ENCODE peak calls at places on chromosomes 6 and 20, in five cellular contexts. I, G, N, X and D are unnamed samples.

GRCh38 chr6:127518710-127519468 is at the start of gene MTCL3:
- DNase-seq in I (no peak), G (no peak), N (no peak), X (no peak), D (no peak)

GRCh38 chr6:34543421-34543820 is 12.7 kb downstream of the SPDEF start:
- DNase-seq in I (no peak), G (peak; percentile 44), N (no peak), X (no peak), D (no peak)

GRCh38 chr6:112701201-112701600 is 354.1 kb downstream of the RFPL4B start:
- DNase-seq in I (no peak), G (peak; percentile 67), N (no peak), X (no peak), D (no peak)

GRCh38 chr6:85458184-85458583 is 8.3 kb downstream of the NT5E start:
- DNase-seq in I (no peak), G (no peak), N (no peak), X (no peak), D (no peak)

GRCh38 chr6:158686791-158687381 is 37.0 kb downstream of the SYTL3 start:
- DNase-seq in I (no peak), G (no peak), N (peak; percentile 13), X (no peak), D (peak; percentile 25)

GRCh38 chr6:126546771-126547170 is 206.9 kb downstream of the CENPW start:
- DNase-seq in I (no peak), G (no peak), N (no peak), X (no peak), D (no peak)

GRCh38 chr20:41617059-41617921 is 887 bp downstream of the CHD6 start:
- DNase-seq in I (no peak), G (peak; percentile 49), N (peak; percentile 35), X (no peak), D (no peak)

GRCh38 chr6:132763269-132763668 is 5.6 kb upstream of the VNN2 start:
- DNase-seq in I (no peak), G (no peak), N (peak; percentile 29), X (no peak), D (peak; percentile 36)

GRCh38 chr20:54208492-54209044 is 681 bp downstream of the PFDN4 start:
- DNase-seq in I (no peak), G (peak; percentile 59), N (no peak), X (no peak), D (no peak)

GRCh38 chr6:165762125-165762524 is 99.1 kb upstream of the PDE10A start:
- DNase-seq in I (no peak), G (no peak), N (no peak), X (no peak), D (no peak)

GRCh38 chr6:38443341-38443740 is 196.4 kb downstream of the BTBD9 start:
- DNase-seq in I (no peak), G (no peak), N (no peak), X (no peak), D (no peak)

GRCh38 chr20:51089840-51090239 is 66.9 kb upstream of the KCNG1 start:
- DNase-seq in I (no peak), G (no peak), N (no peak), X (no peak), D (no peak)

GRCh38 chr6:47007657-47008396 is 34.3 kb downstream of the ADGRF1 start:
- DNase-seq in I (no peak), G (no peak), N (no peak), X (no peak), D (no peak)

GRCh38 chr20:2804921-2805681 is 4.7 kb upstream of the CPXM1 start:
- DNase-seq in I (no peak), G (no peak), N (no peak), X (no peak), D (no peak)

GRCh38 chr6:128724738-128725137 is 158.2 kb upstream of the LAMA2 start:
- DNase-seq in I (no peak), G (no peak), N (no peak), X (no peak), D (no peak)

GRCh38 chr6:101666256-101666655 is 272.7 kb downstream of the GRIK2 start:
- DNase-seq in I (peak; percentile 42), G (no peak), N (no peak), X (no peak), D (no peak)

GRCh38 chr6:151075527-151075926 is 164.2 kb upstream of the AKAP12 start:
- DNase-seq in I (no peak), G (no peak), N (no peak), X (no peak), D (no peak)

DNA sequence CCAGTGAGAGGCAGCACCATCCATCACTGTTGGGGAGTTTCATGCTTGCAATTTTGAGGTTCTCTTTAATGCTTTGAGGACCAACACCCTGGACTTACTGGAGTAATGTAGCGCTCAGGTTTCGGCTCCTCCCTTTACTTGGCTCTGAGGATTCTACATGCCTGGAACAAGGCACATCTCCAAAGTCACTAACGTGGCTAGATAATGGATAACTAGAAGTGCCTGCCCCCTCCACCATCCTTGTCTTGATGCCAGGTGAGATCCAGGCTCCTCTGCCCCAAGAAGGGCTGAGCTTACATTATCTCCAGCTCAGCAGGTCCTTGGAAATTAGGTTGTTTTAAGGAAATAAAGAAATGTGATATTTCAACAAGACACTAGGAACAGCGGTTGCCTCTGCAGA is 75.5 kb upstream of the ZNFX1 start:
- DNase-seq in I (no peak), G (no peak), N (no peak), X (no peak), D (no peak)
- TF ChIP-seq POLR2AphosphoS5 in I (no peak), G (no peak), N (no peak), X (no peak), D (no peak)

DNA sequence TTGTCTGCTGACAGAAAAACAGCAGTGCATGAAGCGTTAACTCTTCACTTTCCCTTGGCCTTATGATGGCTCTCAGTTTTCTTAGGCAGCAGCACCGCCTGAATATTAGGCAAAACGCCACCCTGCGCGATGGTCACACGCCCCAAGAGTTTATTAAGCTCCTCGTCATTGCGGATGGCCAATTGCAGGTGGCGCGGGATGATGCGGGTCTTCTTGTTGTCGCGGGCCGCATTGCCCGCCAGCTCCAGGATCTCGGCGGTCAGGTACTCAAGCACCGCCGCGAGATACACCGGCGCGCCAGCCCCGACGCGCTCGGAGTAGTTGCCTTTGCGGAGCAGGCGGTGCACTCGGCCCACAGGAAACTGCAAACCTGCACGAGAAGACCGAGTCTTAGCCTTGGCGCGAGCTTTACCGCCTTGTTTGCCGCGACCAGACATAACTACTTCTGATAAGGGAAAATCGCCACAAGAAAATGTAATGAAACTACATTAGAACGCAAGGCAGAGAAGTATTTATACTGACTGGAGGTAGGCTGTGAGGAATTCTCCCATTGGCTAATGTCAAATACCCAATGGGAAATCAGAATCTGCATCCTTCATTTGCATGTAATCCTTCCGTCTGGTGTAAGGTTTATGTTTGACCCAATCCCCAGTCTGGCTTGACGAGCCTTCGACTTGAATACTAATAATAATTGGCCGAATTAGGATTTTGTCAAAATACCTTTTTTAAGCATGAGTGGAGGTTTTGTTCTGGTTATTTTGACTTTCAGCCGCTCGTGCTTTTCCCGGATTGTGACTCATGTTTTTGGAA is 53.9 kb upstream of the HFE start:
- DNase-seq in I (peak; percentile 95), G (peak; percentile 97), N (peak; percentile 62), X (peak; percentile 64), D (no peak)
- TF ChIP-seq POLR2A in I (peak; percentile 96), G (peak; percentile 86), N (peak; percentile 98), X (peak; percentile 86), D (peak; percentile 91)

DNA sequence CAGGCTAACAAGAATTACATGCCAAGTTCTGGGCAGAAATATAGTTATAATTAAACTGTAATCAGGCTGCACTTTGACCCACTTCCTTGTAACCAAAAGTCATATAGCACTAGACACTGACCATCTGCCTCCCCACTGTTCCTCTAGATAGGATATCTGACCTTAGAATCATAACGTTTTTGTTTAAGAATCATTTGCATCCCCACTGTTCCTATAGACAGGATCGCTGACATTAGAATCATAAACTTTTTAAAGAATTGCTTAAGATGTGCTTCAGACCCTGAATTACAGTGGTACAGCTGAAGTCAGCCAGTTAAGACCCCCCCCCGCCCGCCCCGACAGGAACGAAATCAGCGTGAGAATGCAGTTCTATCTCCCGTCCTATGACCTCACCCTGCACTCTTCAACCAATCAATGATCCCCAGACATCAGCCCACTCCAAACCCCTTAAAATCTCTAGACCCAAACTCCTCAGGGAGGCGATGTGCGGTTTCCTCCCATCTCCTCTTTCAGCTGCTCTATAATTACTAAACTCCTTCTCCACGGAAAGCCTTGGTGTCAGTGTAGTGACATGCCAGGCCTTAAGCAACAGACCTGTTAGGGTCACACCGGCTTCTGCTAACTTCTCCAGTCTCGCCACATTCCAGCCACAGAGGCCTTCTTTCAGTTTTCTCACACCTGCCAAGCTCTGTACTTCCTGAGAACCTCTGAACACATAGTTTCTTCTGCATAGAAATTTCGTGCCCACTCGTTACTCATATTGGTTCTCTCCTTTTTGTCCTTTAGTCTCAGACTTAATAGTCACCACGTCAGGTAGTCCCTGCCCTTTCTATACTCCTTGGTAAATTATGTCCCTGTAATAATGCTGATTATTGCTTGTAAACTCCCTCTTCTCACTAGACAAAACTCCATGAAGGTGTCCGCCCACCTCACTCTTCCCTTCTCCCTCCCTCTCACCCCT is 93.5 kb downstream of the DTNBP1 start:
- DNase-seq in I (no peak), G (no peak), N (no peak), X (no peak), D (no peak)
- TF ChIP-seq POLR2AphosphoS5 in I (no peak), G (no peak), N (no peak), X (no peak), D (no peak)

DNA sequence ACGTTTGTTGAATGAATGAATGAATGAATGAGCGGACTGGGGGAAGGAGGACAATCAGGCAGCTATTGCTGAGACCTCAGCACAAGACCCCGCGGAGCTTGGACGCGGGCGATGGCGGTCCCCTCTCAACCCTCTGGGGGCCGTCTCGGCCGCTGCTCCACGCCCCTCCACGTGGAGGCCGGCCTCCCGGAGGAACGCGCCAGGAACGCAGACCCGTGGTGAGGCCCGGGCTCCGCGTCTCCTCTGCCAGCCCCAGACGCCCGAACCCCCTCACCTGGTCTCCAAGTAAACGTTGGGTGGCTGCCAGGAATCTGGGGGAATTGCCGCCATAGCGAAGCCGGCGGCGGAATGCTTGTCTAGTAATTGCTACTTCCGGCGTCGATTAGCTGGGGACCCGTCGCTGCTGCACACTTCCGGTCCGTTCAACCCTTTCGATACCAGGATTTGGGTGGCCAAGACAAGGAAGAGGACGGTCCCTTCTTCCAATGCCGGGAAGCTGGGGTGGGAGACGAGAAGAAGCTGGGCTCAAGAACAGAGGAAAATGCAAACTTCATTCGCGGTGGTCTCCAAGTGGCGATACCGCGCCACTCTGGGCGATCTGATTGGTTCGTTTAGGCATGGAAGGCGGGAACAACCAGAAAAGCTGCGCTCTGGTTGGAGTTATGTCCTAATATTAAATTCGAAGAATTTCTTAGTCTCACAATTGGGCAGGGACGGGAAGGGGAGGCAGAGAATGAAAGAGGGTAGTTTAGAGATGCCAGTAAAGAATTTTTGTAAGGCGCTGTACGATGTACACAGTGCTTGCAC is at the start of gene PPIL1:
- DNase-seq in I (peak; percentile 88), G (peak; percentile 93), N (peak; percentile 83), X (peak; percentile 70), D (peak; percentile 76)
- TF ChIP-seq POLR2A in I (peak; percentile 30), G (peak; percentile 59), N (peak; percentile 24), X (no peak), D (peak; percentile 55)

GRCh38 chr20:15069355-15069754 is 731.9 kb upstream of the FLRT3 start:
- DNase-seq in I (no peak), G (no peak), N (no peak), X (no peak), D (no peak)
- TF ChIP-seq POLR2AphosphoS5 in I (no peak), G (no peak), N (no peak), X (no peak), D (no peak)